ENCODE peak calls at places on chromosomes 11 and 22, in eight cellular contexts. X, I, Y, G, P, C, S and Q are unnamed samples.
A peak's percentile ranks its signal among the peaks of the same experiment; 100 is the strongest.

GRCh38 chr11:80280737-80281136 is 839.9 kb upstream of the TENM4 start:
- DNase-seq in X (no peak), I (no peak), Y (no peak), G (no peak), P (no peak), C (no peak), S (no peak), Q (no peak)

GRCh38 chr11:79087957-79088318 is 352.9 kb downstream of the TENM4 start:
- DNase-seq in X (no peak), I (peak; percentile 58), Y (no peak), G (no peak), P (no peak), C (no peak), S (no peak), Q (no peak)

GRCh38 chr11:29484548-29484947 is 532.3 kb downstream of the KCNA4 start:
- DNase-seq in X (no peak), I (no peak), Y (no peak), G (no peak), P (no peak), C (no peak), S (no peak), Q (no peak)

GRCh38 chr11:33718441-33718840 is 17.8 kb downstream of the CD59 start:
- DNase-seq in X (no peak), I (no peak), Y (no peak), G (no peak), P (no peak), C (no peak), S (no peak), Q (no peak)

GRCh38 chr11:34065505-34066203 is 14.1 kb downstream of the CAPRIN1 start:
- DNase-seq in X (peak; percentile 33), I (peak; percentile 57), Y (no peak), G (no peak), P (no peak), C (no peak), S (no peak), Q (no peak)

GRCh38 chr22:29313126-29314071 is 2.1 kb downstream of the RASL10A start:
- DNase-seq in X (peak; percentile 97), I (peak; percentile 93), Y (peak; percentile 46), G (no peak), P (no peak), C (no peak), S (no peak), Q (no peak)

GRCh38 chr11:29119691-29120328 is 897.0 kb downstream of the KCNA4 start:
- DNase-seq in X (no peak), I (no peak), Y (no peak), G (no peak), P (no peak), C (no peak), S (no peak), Q (peak; percentile 20)

GRCh38 chr11:15497366-15497765 is 382.6 kb downstream of the INSC start:
- DNase-seq in X (peak; percentile 8), I (no peak), Y (no peak), G (no peak), P (no peak), C (no peak), S (no peak), Q (no peak)

GRCh38 chr11:75475767-75476650 is 43.0 kb upstream of the KLHL35 start:
- DNase-seq in X (no peak), I (no peak), Y (peak; percentile 5), G (peak; percentile 70), P (peak; percentile 8), C (no peak), S (no peak), Q (no peak)